ENCODE peak calls at places on chromosomes 4 and X, in five cellular contexts. R, Y, G, M and J are unnamed samples.

GRCh38 chr4:12555011-12555410 is 929.1 kb downstream of the RAB28 start:
- DNase-seq in R (no peak), Y (no peak), G (no peak), M (peak), J (no peak)

GRCh38 chr4:137393043-137393442 is 139.3 kb downstream of the PCDH18 start:
- DNase-seq in R (no peak), Y (no peak), G (peak), M (no peak), J (no peak)

GRCh38 chr4:88033309-88033708 is 25.9 kb downstream of the PKD2 start:
- DNase-seq in R (peak), Y (no peak), G (peak), M (no peak), J (no peak)

GRCh38 chrX:12950851-12951589 is 23.9 kb upstream of the TMSB4X start:
- DNase-seq in R (peak), Y (no peak), G (peak), M (no peak), J (no peak)

GRCh38 chr4:64903986-64904385 is 494.7 kb upstream of the TECRL start:
- DNase-seq in R (no peak), Y (no peak), G (no peak), M (no peak), J (no peak)

GRCh38 chr4:146550161-146550560 is 28.4 kb upstream of the SLC10A7 start:
- DNase-seq in R (no peak), Y (no peak), G (no peak), M (no peak), J (no peak)

GRCh38 chr4:173508386-173509002 is 21.5 kb downstream of the HAND2 start:
- DNase-seq in R (no peak), Y (no peak), G (no peak), M (no peak), J (no peak)

GRCh38 chrX:13821740-13822139 is 4.8 kb upstream of the GPM6B start:
- DNase-seq in R (no peak), Y (no peak), G (no peak), M (no peak), J (no peak)

GRCh38 chrX:107483976-107484726 is 34.7 kb downstream of the FRMPD3 start:
- DNase-seq in R (no peak), Y (no peak), G (peak), M (no peak), J (no peak)

GRCh38 chrX:39158801-39159657 is 357.8 kb downstream of the MID1IP1 start:
- DNase-seq in R (no peak), Y (no peak), G (no peak), M (no peak), J (no peak)

GRCh38 chr4:105058177-105058812 is 88.4 kb upstream of the TET2 start:
- DNase-seq in R (no peak), Y (no peak), G (no peak), M (no peak), J (no peak)

GRCh38 chrX:130055103-130055502 is 55.2 kb downstream of the ELF4 start:
- DNase-seq in R (no peak), Y (no peak), G (no peak), M (no peak), J (no peak)

GRCh38 chr4:88144866-88145300 is 13.6 kb downstream of the ABCG2 start:
- DNase-seq in R (no peak), Y (no peak), G (no peak), M (no peak), J (no peak)

GRCh38 chrX:24553016-24553415 is 87.9 kb downstream of the PDK3 start:
- DNase-seq in R (no peak), Y (no peak), G (no peak), M (no peak), J (no peak)

GRCh38 chr4:88276952-88277710 is 7.2 kb downstream of the PPM1K start:
- DNase-seq in R (no peak), Y (no peak), G (no peak), M (no peak), J (no peak)

GRCh38 chrX:69130448-69130847 is 34.8 kb downstream of the PJA1 start:
- DNase-seq in R (no peak), Y (no peak), G (no peak), M (no peak), J (no peak)

GRCh38 chr4:181860668-181861067 is 382.5 kb upstream of the TENM3 start:
- DNase-seq in R (no peak), Y (no peak), G (no peak), M (no peak), J (no peak)

GRCh38 chr4:174084542-174084941 is 198.9 kb downstream of the FBXO8 start:
- DNase-seq in R (no peak), Y (no peak), G (no peak), M (no peak), J (no peak)